ENCODE peak calls at places on chromosomes 4 and X, in four cellular contexts. U is GM20000; D is iPS DF 6.9; M is CD4-positive, alpha-beta memory T cell. X is an unnamed sample.

GRCh38 chr4:176357359-176358082 is 37.8 kb downstream of the SPCS3 start:
- DNase-seq in U (peak), D (no peak), M (no peak), X (no peak)

GRCh38 chrX:116031331-116031730 is 139.2 kb upstream of the AGTR2 start:
- DNase-seq in U (no peak), D (no peak), M (no peak), X (no peak)

GRCh38 chr4:36446275-36446674 is 164.9 kb downstream of the DTHD1 start:
- DNase-seq in U (no peak), D (no peak), M (no peak), X (peak)

GRCh38 chr4:96992443-96992842 is 1150.8 kb downstream of the STPG2 start:
- DNase-seq in U (no peak), D (no peak), M (no peak), X (no peak)

GRCh38 chrX:106875151-106875550 is 28.0 kb downstream of the RIPPLY1 start:
- DNase-seq in U (no peak), D (no peak), M (no peak), X (no peak)

GRCh38 chrX:136577562-136577961 is 45.5 kb downstream of the VGLL1 start:
- DNase-seq in U (peak), D (peak), M (peak), X (peak)

GRCh38 chr4:164725066-164725465 is 28.9 kb upstream of the SMIM31 start:
- DNase-seq in U (no peak), D (no peak), M (no peak), X (no peak)

GRCh38 chrX:130896816-130897508 is 6.0 kb downstream of the ENOX2 start:
- DNase-seq in U (no peak), D (no peak), M (no peak), X (no peak)

GRCh38 chr4:40972722-40973121 is 223.0 kb downstream of the NSUN7 start:
- DNase-seq in U (no peak), D (no peak), M (no peak), X (no peak)

GRCh38 chr4:182074842-182075241 is 168.4 kb upstream of the TENM3 start:
- DNase-seq in U (no peak), D (no peak), M (no peak), X (no peak)

GRCh38 chr4:30801876-30802275 is 81.7 kb downstream of the PCDH7 start:
- DNase-seq in U (no peak), D (no peak), M (no peak), X (peak)

GRCh38 chr4:73181231-73181630 is 77.4 kb downstream of the ANKRD17 start:
- DNase-seq in U (no peak), D (no peak), M (no peak), X (no peak)

GRCh38 chr4:174255790-174256189 is 27.7 kb downstream of the FBXO8 start:
- DNase-seq in U (no peak), D (no peak), M (no peak), X (no peak)

GRCh38 chr4:155818639-155819038 is 47.4 kb downstream of the ASIC5 start:
- DNase-seq in U (no peak), D (no peak), M (no peak), X (no peak)

GRCh38 chr4:101019941-101020401 is 327.4 kb downstream of the PPP3CA start:
- DNase-seq in U (no peak), D (no peak), M (peak), X (peak)

GRCh38 chrX:138034136-138034535 is 468.2 kb downstream of the ZIC3 start:
- DNase-seq in U (no peak), D (no peak), M (no peak), X (no peak)

GRCh38 chrX:49273181-49273727 is 3.7 kb downstream of the PPP1R3F start:
- DNase-seq in U (no peak), D (no peak), M (peak), X (no peak)

GRCh38 chr4:47313396-47313795 is 150.1 kb downstream of the COMMD8 start:
- DNase-seq in U (no peak), D (no peak), M (no peak), X (no peak)

GRCh38 chr4:110091426-110091825 is 107.0 kb downstream of the ELOVL6 start:
- DNase-seq in U (no peak), D (no peak), M (no peak), X (no peak)

GRCh38 chrX:48578661-48579128 is 4.4 kb downstream of the RBM3 start:
- DNase-seq in U (no peak), D (no peak), M (no peak), X (no peak)

GRCh38 chrX:63784902-63785692 is at the start of gene ARHGEF9:
- DNase-seq in U (peak), D (peak), M (no peak), X (no peak)

GRCh38 chr4:137660211-137660610 is 127.9 kb upstream of the PCDH18 start:
- DNase-seq in U (no peak), D (no peak), M (no peak), X (no peak)

GRCh38 chrX:22974616-22975015 is 25.1 kb upstream of the DDX53 start:
- DNase-seq in U (no peak), D (no peak), M (no peak), X (no peak)

GRCh38 chr4:11368701-11369115 is 60.0 kb downstream of the HS3ST1 start:
- DNase-seq in U (no peak), D (no peak), M (no peak), X (no peak)

GRCh38 chr4:30553721-30554120 is 166.4 kb upstream of the PCDH7 start:
- DNase-seq in U (no peak), D (no peak), M (no peak), X (peak)

X was measured in A172.